ENCODE peak calls at places on chromosomes 7 and 10, in nine cellular contexts. D is ascending aorta, H is pancreas, P is Caco-2, R is Calu3, K is PC-3, E is psoas muscle, W is osteocyte, A is mammary epithelial cell. V is an unnamed sample.
A peak's percentile ranks its signal among the peaks of the same experiment; 100 is the strongest.

GRCh38 chr7:133079296-133079695 is 2.6 kb downstream of the CHCHD3 start:
- DNase-seq in D (no peak), H (no peak), P (no peak), R (no peak), K (no peak), E (no peak), W (no peak), A (no peak), V (no peak)

GRCh38 chr7:121620953-121621606 is 225.0 kb upstream of the FAM3C start:
- DNase-seq in D (no peak), H (no peak), P (no peak), R (no peak), K (no peak), E (no peak), W (no peak), A (no peak), V (no peak)

GRCh38 chr10:123433539-123433938 is 232.6 kb upstream of the GPR26 start:
- DNase-seq in D (no peak), H (no peak), P (no peak), R (no peak), K (no peak), E (no peak), W (no peak), A (no peak), V (no peak)

GRCh38 chr7:131518626-131519025 is 37.8 kb downstream of the PODXL start:
- DNase-seq in D (peak; percentile 25), H (peak; percentile 43), P (peak; percentile 15), R (no peak), K (no peak), E (no peak), W (no peak), A (no peak), V (no peak)

GRCh38 chr7:142089035-142089434 is 22.5 kb upstream of the MGAM2 start:
- DNase-seq in D (no peak), H (no peak), P (no peak), R (peak; percentile 10), K (no peak), E (no peak), W (no peak), A (no peak), V (no peak)

GRCh38 chr10:23910296-23910695 is 298.6 kb upstream of the KIAA1217 start:
- DNase-seq in D (no peak), H (no peak), P (no peak), R (no peak), K (no peak), E (no peak), W (no peak), A (no peak), V (no peak)

GRCh38 chr7:159015081-159015893 is 129.4 kb downstream of the VIPR2 start:
- DNase-seq in D (peak; percentile 93), H (peak; percentile 36), P (peak; percentile 59), R (no peak), K (peak; percentile 66), E (peak; percentile 88), W (no peak), A (peak; percentile 3), V (no peak)

GRCh38 chr10:72274730-72275350 is 1.1 kb downstream of the DDIT4 start:
- DNase-seq in D (peak; percentile 82), H (peak; percentile 93), P (no peak), R (peak; percentile 90), K (peak; percentile 41), E (peak; percentile 93), W (peak; percentile 92), A (peak; percentile 74), V (peak; percentile 34)

GRCh38 chr10:69847883-69848282 is 46.2 kb downstream of the COL13A1 start:
- DNase-seq in D (no peak), H (no peak), P (no peak), R (no peak), K (no peak), E (no peak), W (no peak), A (no peak), V (no peak)

GRCh38 chr7:15400440-15400839 is 161.4 kb downstream of the AGMO start:
- DNase-seq in D (no peak), H (no peak), P (no peak), R (no peak), K (no peak), E (no peak), W (no peak), A (no peak), V (no peak)

GRCh38 chr10:21369697-21370096 is 155.8 kb downstream of the SKIDA1 start:
- DNase-seq in D (no peak), H (no peak), P (no peak), R (no peak), K (no peak), E (no peak), W (no peak), A (no peak), V (no peak)

GRCh38 chr10:121307411-121307980 is 290.7 kb downstream of the FGFR2 start:
- DNase-seq in D (no peak), H (no peak), P (no peak), R (no peak), K (peak; percentile 26), E (no peak), W (no peak), A (peak; percentile 90), V (no peak)

GRCh38 chr10:131726460-131726861 is 174.3 kb upstream of the PPP2R2D start:
- DNase-seq in D (peak; percentile 57), H (peak; percentile 59), P (peak; percentile 27), R (no peak), K (no peak), E (peak; percentile 68), W (peak; percentile 77), A (no peak), V (no peak)

GRCh38 chr7:147245274-147245673 is 1128.7 kb downstream of the CNTNAP2 start:
- DNase-seq in D (no peak), H (peak; percentile 54), P (peak; percentile 53), R (peak; percentile 14), K (peak; percentile 76), E (no peak), W (no peak), A (peak; percentile 14), V (no peak)

GRCh38 chr7:23347682-23348180 is 48.6 kb downstream of the MALSU1 start:
- DNase-seq in D (no peak), H (no peak), P (no peak), R (peak; percentile 34), K (peak; percentile 89), E (no peak), W (no peak), A (peak; percentile 80), V (no peak)

GRCh38 chr7:106231856-106232490 is 52.8 kb downstream of the NAMPT start:
- DNase-seq in D (no peak), H (no peak), P (no peak), R (no peak), K (no peak), E (no peak), W (no peak), A (no peak), V (no peak)

GRCh38 chr10:42948040-42948439 is 128.8 kb upstream of the RET start:
- DNase-seq in D (no peak), H (no peak), P (no peak), R (no peak), K (no peak), E (no peak), W (no peak), A (no peak), V (no peak)
- TF ChIP-seq CTCF in D (no peak), H (no peak), P (no peak), R (no peak), K (no peak), E (no peak), W (no peak), A (no peak), V (no peak)

DNA sequence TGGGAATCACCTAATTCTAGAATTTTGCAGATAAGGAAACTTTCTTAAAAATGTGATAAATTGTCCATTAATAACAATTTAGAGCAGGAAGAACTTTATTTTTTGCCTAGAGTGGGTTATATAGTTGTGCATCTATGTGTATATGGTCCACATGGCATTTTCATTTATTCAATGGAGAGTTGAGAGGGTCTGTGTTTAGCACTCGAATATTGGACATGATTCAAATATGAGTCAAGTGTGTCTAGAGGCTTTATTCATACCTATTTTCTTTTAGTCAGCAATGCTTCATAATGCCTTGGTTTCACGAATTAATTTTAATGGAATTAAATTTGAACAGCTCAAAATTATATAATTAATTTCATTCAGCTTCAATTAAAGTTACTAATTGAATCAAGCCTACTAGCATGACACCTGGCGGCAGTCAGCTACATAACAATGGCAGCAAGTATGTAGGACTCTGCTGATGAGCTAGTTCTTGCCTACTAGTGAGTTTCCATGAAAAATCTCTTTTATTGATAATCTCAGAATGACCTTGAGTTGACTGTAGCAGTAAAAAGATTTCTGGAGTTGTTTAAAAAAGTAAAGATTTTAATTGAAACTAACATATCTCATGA is 17.7 kb downstream of the MDFIC start:
- DNase-seq in D (no peak), H (no peak), P (no peak), R (no peak), K (peak; percentile 15), E (peak; percentile 38), W (no peak), A (no peak), V (no peak)
- TF ChIP-seq CTCF in D (no peak), H (no peak), P (peak; percentile 41), R (no peak), K (no peak), E (peak; percentile 39), W (no peak), A (no peak), V (no peak)

DNA sequence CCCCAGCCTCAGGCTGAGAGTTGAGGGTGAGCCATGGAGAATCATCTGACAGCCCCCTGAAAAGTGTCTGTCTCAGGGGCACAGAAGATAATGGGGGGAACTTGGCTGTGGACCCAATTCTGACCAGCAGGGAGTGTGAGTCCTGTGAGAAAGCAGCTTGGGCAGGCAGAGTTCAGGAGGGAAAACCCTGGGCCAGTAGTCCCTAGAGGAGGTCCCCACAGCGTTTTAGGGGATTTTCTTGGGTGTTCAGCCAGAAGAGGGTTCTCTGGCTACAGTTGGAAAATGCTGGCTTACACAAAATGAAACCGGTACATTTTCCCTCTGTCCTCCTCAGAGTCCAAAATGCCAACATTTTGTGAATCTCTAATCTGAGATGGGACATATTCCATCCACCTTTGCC is 35.8 kb upstream of the TRIM8 start:
- DNase-seq in D (no peak), H (no peak), P (no peak), R (no peak), K (no peak), E (no peak), W (no peak), A (no peak), V (no peak)
- TF ChIP-seq CTCF in D (no peak), H (no peak), P (no peak), R (no peak), K (no peak), E (no peak), W (no peak), A (no peak), V (no peak)

DNA sequence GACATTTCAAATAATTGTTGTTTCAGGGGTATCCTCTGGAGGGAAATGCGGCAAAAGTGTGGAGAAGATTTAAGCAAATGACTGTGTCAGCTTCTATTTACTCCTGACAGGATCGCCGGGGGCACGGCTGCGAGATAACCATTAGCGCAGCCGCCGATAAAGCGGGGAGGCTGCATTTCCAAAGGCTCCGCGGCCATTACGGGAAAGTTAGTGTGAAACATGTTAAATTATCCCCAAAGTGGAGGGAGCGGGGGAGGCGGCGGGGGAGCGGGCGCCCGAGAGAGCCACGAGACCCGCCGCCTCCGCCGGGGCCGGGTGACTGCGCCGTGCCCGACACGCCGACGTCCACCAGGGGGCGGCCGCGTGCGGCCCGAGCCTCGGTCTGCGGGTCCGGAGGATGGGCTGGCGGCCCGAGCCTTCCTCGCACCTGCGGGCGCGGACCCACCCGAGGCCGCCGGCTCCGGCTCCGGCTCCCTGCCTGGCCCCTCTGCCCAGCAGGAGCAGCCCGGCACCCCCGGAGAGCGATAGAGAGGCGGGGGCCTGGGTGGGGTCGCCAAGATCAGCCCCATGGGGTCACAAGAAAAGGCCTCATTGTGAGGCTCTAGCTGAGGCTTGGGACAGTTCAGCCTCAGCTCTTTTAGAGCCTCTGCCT is 74.4 kb upstream of the PAX2 start:
- DNase-seq in D (no peak), H (peak; percentile 89), P (no peak), R (peak; percentile 63), K (peak; percentile 41), E (no peak), W (no peak), A (no peak), V (no peak)
- TF ChIP-seq CTCF in D (peak; percentile 26), H (peak; percentile 73), P (peak; percentile 51), R (peak; percentile 72), K (peak; percentile 69), E (peak; percentile 72), W (peak; percentile 88), A (no peak), V (no peak)

V was measured in omental fat pad.